ENCODE peak calls at places on chromosome X, in four cellular contexts. One of them, this sample, is unnamed.

GRCh38 chrX:145825896-145826295 is 8.3 kb downstream of the SLITRK2 start:
- DNase-seq in HTR-8/SVneo: no peak
- DNase-seq in chondrocyte: no peak
- DNase-seq in stimulated activated CD4-positive, alpha-beta T cell treated with anti-CD3 and anti-CD28 coated beads, Interleukin-1b, Interleukin-23, amount 100 ng/mL, for 24 hours: no peak
- DNase-seq in this sample: no peak

GRCh38 chrX:71128915-71129765 is 10.7 kb downstream of the MED12 start:
- DNase-seq in HTR-8/SVneo: peak; percentile 66
- DNase-seq in chondrocyte: no peak
- DNase-seq in stimulated activated CD4-positive, alpha-beta T cell treated with anti-CD3 and anti-CD28 coated beads, Interleukin-1b, Interleukin-23, amount 100 ng/mL, for 24 hours: peak; percentile 44
- DNase-seq in this sample: peak; percentile 37

GRCh38 chrX:130171446-130172126 is at the start of gene RAB33A:
- DNase-seq in HTR-8/SVneo: no peak
- DNase-seq in chondrocyte: no peak
- DNase-seq in stimulated activated CD4-positive, alpha-beta T cell treated with anti-CD3 and anti-CD28 coated beads, Interleukin-1b, Interleukin-23, amount 100 ng/mL, for 24 hours: no peak
- DNase-seq in this sample: no peak

GRCh38 chrX:125205918-125206665 is 113.6 kb upstream of the TEX13C start:
- DNase-seq in HTR-8/SVneo: no peak
- DNase-seq in chondrocyte: no peak
- DNase-seq in stimulated activated CD4-positive, alpha-beta T cell treated with anti-CD3 and anti-CD28 coated beads, Interleukin-1b, Interleukin-23, amount 100 ng/mL, for 24 hours: no peak
- DNase-seq in this sample: no peak

GRCh38 chrX:22366166-22366702 is 93.5 kb downstream of the CBLL2 start:
- DNase-seq in HTR-8/SVneo: no peak
- DNase-seq in chondrocyte: no peak
- DNase-seq in stimulated activated CD4-positive, alpha-beta T cell treated with anti-CD3 and anti-CD28 coated beads, Interleukin-1b, Interleukin-23, amount 100 ng/mL, for 24 hours: no peak
- DNase-seq in this sample: no peak

GRCh38 chrX:118726887-118727685 is at the start of gene IL13RA1:
- DNase-seq in HTR-8/SVneo: peak; percentile 56
- DNase-seq in chondrocyte: peak; percentile 91
- DNase-seq in stimulated activated CD4-positive, alpha-beta T cell treated with anti-CD3 and anti-CD28 coated beads, Interleukin-1b, Interleukin-23, amount 100 ng/mL, for 24 hours: peak; percentile 26
- DNase-seq in this sample: peak; percentile 32

GRCh38 chrX:357693-358471 is 28.8 kb downstream of the PPP2R3B start:
- DNase-seq in HTR-8/SVneo: peak; percentile 62
- DNase-seq in chondrocyte: peak; percentile 90
- DNase-seq in stimulated activated CD4-positive, alpha-beta T cell treated with anti-CD3 and anti-CD28 coated beads, Interleukin-1b, Interleukin-23, amount 100 ng/mL, for 24 hours: peak; percentile 28
- DNase-seq in this sample: no peak

GRCh38 chrX:26851981-26852380 is 611.2 kb downstream of the PPP4R3C start:
- DNase-seq in HTR-8/SVneo: peak; percentile 28
- DNase-seq in chondrocyte: no peak
- DNase-seq in stimulated activated CD4-positive, alpha-beta T cell treated with anti-CD3 and anti-CD28 coated beads, Interleukin-1b, Interleukin-23, amount 100 ng/mL, for 24 hours: no peak
- DNase-seq in this sample: no peak

GRCh38 chrX:37993857-37994619 is 12.3 kb upstream of the SYTL5 start:
- DNase-seq in HTR-8/SVneo: no peak
- DNase-seq in chondrocyte: no peak
- DNase-seq in stimulated activated CD4-positive, alpha-beta T cell treated with anti-CD3 and anti-CD28 coated beads, Interleukin-1b, Interleukin-23, amount 100 ng/mL, for 24 hours: no peak
- DNase-seq in this sample: no peak

GRCh38 chrX:144637731-144638130 is 609.6 kb upstream of the SPANXN1 start:
- DNase-seq in HTR-8/SVneo: no peak
- DNase-seq in chondrocyte: no peak
- DNase-seq in stimulated activated CD4-positive, alpha-beta T cell treated with anti-CD3 and anti-CD28 coated beads, Interleukin-1b, Interleukin-23, amount 100 ng/mL, for 24 hours: no peak
- DNase-seq in this sample: no peak

GRCh38 chrX:11528623-11529022 is 137.1 kb downstream of the ARHGAP6 start:
- DNase-seq in HTR-8/SVneo: no peak
- DNase-seq in chondrocyte: no peak
- DNase-seq in stimulated activated CD4-positive, alpha-beta T cell treated with anti-CD3 and anti-CD28 coated beads, Interleukin-1b, Interleukin-23, amount 100 ng/mL, for 24 hours: no peak
- DNase-seq in this sample: no peak